ENCODE peak calls at places on chromosomes 12 and 14, in four cellular contexts. L, F, I and W are unnamed samples.

GRCh38 chr14:69937367-69937777 is 58.2 kb downstream of the SMOC1 start:
- DNase-seq in L (no peak), F (no peak), I (no peak), W (no peak)

GRCh38 chr12:117282490-117282889 is 78.9 kb downstream of the NOS1 start:
- DNase-seq in L (no peak), F (no peak), I (no peak), W (no peak)

GRCh38 chr12:111105294-111105693 is 184.9 kb upstream of the MYL2 start:
- DNase-seq in L (no peak), F (no peak), I (no peak), W (no peak)

GRCh38 chr14:77026930-77027537 is 1.5 kb downstream of the IRF2BPL start:
- DNase-seq in L (peak), F (peak), I (no peak), W (peak)

GRCh38 chr14:41873379-41874034 is 266.8 kb downstream of the LRFN5 start:
- DNase-seq in L (no peak), F (no peak), I (peak), W (no peak)

GRCh38 chr14:101509730-101510371 is 51.4 kb upstream of the DIO3 start:
- DNase-seq in L (peak), F (no peak), I (no peak), W (no peak)

GRCh38 chr12:85825751-85826150 is 10.5 kb downstream of the RASSF9 start:
- DNase-seq in L (no peak), F (no peak), I (no peak), W (peak)

GRCh38 chr12:85829391-85829790 is 6.8 kb downstream of the RASSF9 start:
- DNase-seq in L (no peak), F (no peak), I (peak), W (no peak)

GRCh38 chr12:69329669-69330428 is 18.3 kb upstream of the LYZ start:
- DNase-seq in L (no peak), F (no peak), I (no peak), W (peak)

GRCh38 chr14:52175982-52176502 is 91.5 kb upstream of the PTGDR start:
- DNase-seq in L (no peak), F (no peak), I (no peak), W (peak)

GRCh38 chr14:100531591-100532121 is 55.6 kb downstream of the BEGAIN start:
- DNase-seq in L (peak), F (no peak), I (no peak), W (no peak)

GRCh38 chr12:12474931-12475485 is 87.7 kb downstream of the DUSP16 start:
- DNase-seq in L (no peak), F (no peak), I (no peak), W (peak)

GRCh38 chr14:74248036-74248435 is 8.8 kb downstream of the VSX2 start:
- DNase-seq in L (no peak), F (no peak), I (no peak), W (no peak)
- H3K27ac ChIP-seq in L (no peak), F (no peak), I (no peak), W (no peak)

GRCh38 chr14:63893701-63894458 is 41.1 kb downstream of the SYNE2 start:
- DNase-seq in L (no peak), F (no peak), I (peak), W (no peak)

GRCh38 chr14:63887899-63888298 is 35.1 kb downstream of the SYNE2 start:
- DNase-seq in L (no peak), F (no peak), I (no peak), W (no peak)

GRCh38 chr14:63895510-63895909 is 42.7 kb downstream of the SYNE2 start:
- DNase-seq in L (no peak), F (no peak), I (no peak), W (no peak)

GRCh38 chr14:63891148-63891964 is 38.6 kb downstream of the SYNE2 start:
- DNase-seq in L (no peak), F (no peak), I (no peak), W (no peak)

GRCh38 chr14:63890553-63890952 is 37.7 kb downstream of the SYNE2 start:
- DNase-seq in L (no peak), F (no peak), I (no peak), W (no peak)
- H3K27ac ChIP-seq in L (peak), F (no peak), I (no peak), W (no peak)

GRCh38 chr12:1628671-1629337 is at the start of gene WNT5B:
- DNase-seq in L (no peak), F (no peak), I (no peak), W (no peak)
- H3K27ac ChIP-seq in L (no peak), F (no peak), I (no peak), W (no peak)

DNA sequence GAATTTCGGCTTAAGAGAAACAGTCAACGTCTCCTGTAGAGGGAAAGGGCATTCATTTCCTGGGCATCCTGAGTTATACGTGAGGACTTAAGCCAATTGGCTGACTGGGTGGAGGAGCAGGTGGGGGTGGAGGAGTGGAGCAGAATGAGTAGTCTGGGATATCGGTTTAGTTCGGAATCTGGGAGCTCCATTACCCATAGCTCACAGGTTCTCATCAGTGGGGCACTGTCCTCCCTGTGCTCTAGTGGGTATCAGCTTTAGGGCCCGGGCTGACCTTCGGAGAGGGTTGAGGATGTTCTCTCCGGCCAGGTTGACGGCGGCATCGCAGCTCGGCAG is 704 bp downstream of the SDR39U1 start:
- DNase-seq in L (no peak), F (no peak), I (no peak), W (no peak)
- H3K27ac ChIP-seq in L (peak), F (peak), I (peak), W (peak)

GRCh38 chr12:56529656-56530055 is 8.0 kb downstream of the RBMS2 start:
- DNase-seq in L (no peak), F (no peak), I (no peak), W (no peak)
- H3K27ac ChIP-seq in L (no peak), F (no peak), I (no peak), W (no peak)

GRCh38 chr12:93599192-93599591 is 26.7 kb downstream of the SOCS2 start:
- DNase-seq in L (no peak), F (no peak), I (no peak), W (no peak)

GRCh38 chr12:93608313-93608712 is 35.8 kb downstream of the SOCS2 start:
- DNase-seq in L (no peak), F (no peak), I (no peak), W (no peak)

GRCh38 chr12:93601591-93601990 is 29.1 kb downstream of the SOCS2 start:
- DNase-seq in L (no peak), F (no peak), I (no peak), W (no peak)

GRCh38 chr12:93602897-93603668 is 30.6 kb downstream of the SOCS2 start:
- DNase-seq in L (no peak), F (no peak), I (no peak), W (no peak)

GRCh38 chr12:93603762-93604161 is 31.3 kb downstream of the SOCS2 start:
- DNase-seq in L (no peak), F (no peak), I (no peak), W (no peak)
- H3K27ac ChIP-seq in L (no peak), F (no peak), I (no peak), W (no peak)

DNA sequence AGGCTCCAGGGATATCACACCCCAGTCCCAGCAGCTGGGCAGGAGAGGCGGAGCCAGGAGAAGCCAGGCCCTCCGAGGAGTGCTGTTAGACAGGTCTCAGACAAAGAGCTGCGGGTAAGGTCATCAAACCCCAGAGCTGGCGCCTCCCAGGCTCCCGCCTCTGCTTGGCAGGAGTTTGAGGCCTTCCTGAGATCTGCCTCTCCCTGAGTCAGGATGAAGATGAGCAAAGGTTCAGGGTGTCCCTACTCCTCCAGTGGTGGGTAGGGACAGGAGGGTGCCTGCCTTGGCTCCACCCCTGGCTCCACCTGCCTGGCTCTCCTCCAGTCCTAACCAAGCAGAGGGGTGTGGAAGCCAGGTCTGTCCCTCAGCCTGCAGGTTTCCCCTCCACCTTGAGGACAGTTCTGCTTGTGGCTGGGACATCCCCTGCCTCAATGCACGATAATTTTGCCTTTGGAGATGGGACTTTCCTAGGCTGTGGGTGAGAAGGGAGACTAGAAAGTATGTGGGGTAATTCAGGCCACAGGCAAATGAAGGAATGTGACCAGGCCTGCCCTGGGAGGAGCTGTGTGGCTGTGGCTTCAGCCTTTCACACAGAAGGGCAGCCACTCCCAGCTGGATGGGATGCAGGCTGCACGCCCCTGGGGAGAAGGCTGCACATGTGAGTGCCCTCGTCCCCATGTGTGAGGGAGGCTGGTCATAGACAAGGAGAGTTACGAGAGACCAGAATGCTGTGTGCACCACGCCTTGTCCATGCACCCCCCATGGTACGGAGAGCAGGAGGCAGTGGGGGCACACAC is 2.2 kb downstream of the PLEKHG6 start:
- DNase-seq in L (peak), F (peak), I (no peak), W (peak)
- H3K27ac ChIP-seq in L (peak), F (no peak), I (no peak), W (peak)

DNA sequence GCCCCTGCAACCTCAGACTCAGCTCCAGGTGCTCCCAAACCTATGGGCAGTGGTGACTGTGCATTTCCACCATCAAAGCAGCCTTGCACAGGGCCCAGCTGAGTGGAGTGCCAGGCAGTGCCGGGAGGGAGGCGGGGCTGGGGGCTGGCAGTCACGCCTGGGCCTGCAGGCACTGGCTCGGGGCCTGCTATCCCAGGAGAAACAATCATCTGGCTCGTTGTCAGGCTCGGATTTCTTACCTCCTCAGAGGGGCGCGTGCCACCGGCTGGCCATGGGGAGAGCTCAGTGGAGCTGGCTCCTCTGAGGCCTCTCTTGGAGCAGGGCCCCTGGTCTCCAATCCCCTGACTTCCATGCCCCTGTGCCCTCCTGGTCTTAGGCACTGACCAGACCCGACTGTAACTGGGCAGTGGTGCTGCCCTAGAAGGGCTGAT is 20.2 kb upstream of the PPP1R13B start:
- DNase-seq in L (peak), F (peak), I (no peak), W (no peak)
- H3K27ac ChIP-seq in L (peak), F (no peak), I (no peak), W (no peak)